ENCODE peak calls at places on chromosomes 13 and 19, in ten cellular contexts. O, U, B, V, J, C, F, S, Y and G are unnamed samples.

GRCh38 chr13:66014757-66015156 is 1215.4 kb downstream of the PCDH9 start:
- DNase-seq in O (no peak), U (no peak), B (no peak), V (no peak), J (no peak), C (no peak), F (no peak), S (no peak), Y (no peak), G (no peak)

GRCh38 chr13:18996627-18997051 is 185.0 kb downstream of the TUBA3C start:
- DNase-seq in O (no peak), U (no peak), B (no peak), V (no peak), J (no peak), C (no peak), F (no peak), S (no peak), Y (no peak), G (no peak)

GRCh38 chr19:2727640-2727944 is 6.4 kb upstream of the DIRAS1 start:
- DNase-seq in O (no peak), U (peak), B (no peak), V (no peak), J (no peak), C (no peak), F (no peak), S (no peak), Y (no peak), G (peak)

GRCh38 chr13:48492123-48493075 is 40.5 kb downstream of the RCBTB2 start:
- DNase-seq in O (peak), U (no peak), B (no peak), V (no peak), J (peak), C (no peak), F (no peak), S (no peak), Y (peak), G (no peak)

GRCh38 chr13:92590503-92590908 is 636.1 kb upstream of the GPC6 start:
- DNase-seq in O (no peak), U (peak), B (no peak), V (no peak), J (no peak), C (no peak), F (peak), S (no peak), Y (no peak), G (peak)

GRCh38 chr13:101406787-101407186 is 9.5 kb downstream of the NALCN start:
- DNase-seq in O (no peak), U (peak), B (no peak), V (no peak), J (no peak), C (no peak), F (no peak), S (no peak), Y (no peak), G (peak)

GRCh38 chr19:3178377-3178972 is at the start of gene S1PR4:
- DNase-seq in O (peak), U (no peak), B (no peak), V (no peak), J (peak), C (no peak), F (no peak), S (no peak), Y (no peak), G (no peak)

GRCh38 chr19:49696865-49697264 is 5.9 kb downstream of the CPT1C start:
- DNase-seq in O (no peak), U (no peak), B (no peak), V (no peak), J (no peak), C (no peak), F (no peak), S (no peak), Y (no peak), G (no peak)

GRCh38 chr19:15812059-15812722 is 3.3 kb downstream of the OR10H1 start:
- DNase-seq in O (no peak), U (peak), B (no peak), V (no peak), J (peak), C (no peak), F (no peak), S (no peak), Y (no peak), G (peak)

GRCh38 chr19:16566161-16566560 is 6.1 kb downstream of the SLC35E1 start:
- DNase-seq in O (no peak), U (no peak), B (no peak), V (no peak), J (peak), C (no peak), F (no peak), S (no peak), Y (no peak), G (no peak)

GRCh38 chr19:4971424-4971793 is 2.5 kb downstream of the KDM4B start:
- DNase-seq in O (peak), U (no peak), B (no peak), V (no peak), J (peak), C (no peak), F (peak), S (peak), Y (no peak), G (peak)

GRCh38 chr19:46355234-46355990 is 8.5 kb downstream of the PPP5C start:
- DNase-seq in O (peak), U (no peak), B (no peak), V (peak), J (no peak), C (no peak), F (no peak), S (no peak), Y (no peak), G (no peak)

GRCh38 chr19:29610574-29611271 is 4.6 kb downstream of the POP4 start:
- DNase-seq in O (peak), U (peak), B (peak), V (peak), J (peak), C (no peak), F (peak), S (peak), Y (peak), G (peak)

GRCh38 chr19:36772341-36773222 is at the start of gene ZNF850:
- DNase-seq in O (peak), U (peak), B (peak), V (peak), J (peak), C (peak), F (peak), S (peak), Y (peak), G (peak)

GRCh38 chr13:32647926-32648325 is 61.7 kb downstream of the PDS5B start:
- DNase-seq in O (no peak), U (no peak), B (no peak), V (peak), J (no peak), C (no peak), F (no peak), S (no peak), Y (no peak), G (no peak)

GRCh38 chr13:20305587-20305986 is 73.5 kb upstream of the GJB6 start:
- DNase-seq in O (no peak), U (no peak), B (no peak), V (no peak), J (no peak), C (no peak), F (no peak), S (no peak), Y (no peak), G (no peak)

GRCh38 chr13:81800433-81800832 is 1459.5 kb upstream of the SPRY2 start:
- DNase-seq in O (no peak), U (no peak), B (no peak), V (no peak), J (no peak), C (no peak), F (no peak), S (no peak), Y (no peak), G (no peak)

GRCh38 chr13:47457631-47458030 is 543.4 kb downstream of the SUCLA2 start:
- DNase-seq in O (no peak), U (peak), B (no peak), V (no peak), J (no peak), C (no peak), F (peak), S (no peak), Y (no peak), G (peak)

GRCh38 chr19:20367811-20368294 is 197.7 kb downstream of the ZNF737 start:
- DNase-seq in O (no peak), U (peak), B (no peak), V (no peak), J (no peak), C (no peak), F (no peak), S (peak), Y (no peak), G (no peak)

GRCh38 chr13:77810430-77810829 is 108.2 kb downstream of the EDNRB start:
- DNase-seq in O (no peak), U (peak), B (no peak), V (no peak), J (no peak), C (no peak), F (peak), S (no peak), Y (no peak), G (peak)

GRCh38 chr13:30224732-30225131 is 82.6 kb downstream of the KATNAL1 start:
- DNase-seq in O (no peak), U (peak), B (no peak), V (no peak), J (no peak), C (no peak), F (peak), S (no peak), Y (no peak), G (peak)

GRCh38 chr13:76004411-76004810 is 368.3 kb downstream of the LMO7 start:
- DNase-seq in O (no peak), U (peak), B (no peak), V (no peak), J (no peak), C (no peak), F (peak), S (no peak), Y (no peak), G (peak)

GRCh38 chr13:70905035-70905434 is 796.8 kb upstream of the KLHL1 start:
- DNase-seq in O (no peak), U (peak), B (no peak), V (no peak), J (no peak), C (no peak), F (peak), S (no peak), Y (no peak), G (no peak)

GRCh38 chr13:99658266-99658991 is 157.2 kb downstream of the TM9SF2 start:
- DNase-seq in O (peak), U (peak), B (no peak), V (peak), J (peak), C (no peak), F (peak), S (peak), Y (no peak), G (no peak)

GRCh38 chr19:33219261-33219812 is 6.3 kb downstream of the SLC7A10 start:
- DNase-seq in O (no peak), U (no peak), B (no peak), V (peak), J (no peak), C (no peak), F (peak), S (no peak), Y (no peak), G (no peak)

GRCh38 chr19:46373573-46374359 is 26.9 kb downstream of the PPP5C start:
- DNase-seq in O (peak), U (peak), B (no peak), V (peak), J (peak), C (peak), F (peak), S (no peak), Y (peak), G (peak)

GRCh38 chr13:77034883-77035282 is 7.9 kb upstream of the FBXL3 start:
- DNase-seq in O (no peak), U (peak), B (no peak), V (no peak), J (no peak), C (no peak), F (peak), S (no peak), Y (no peak), G (peak)

GRCh38 chr13:95524270-95524901 is 28.1 kb upstream of the CLDN10 start:
- DNase-seq in O (no peak), U (peak), B (no peak), V (no peak), J (no peak), C (no peak), F (no peak), S (no peak), Y (no peak), G (peak)

GRCh38 chr13:87872813-87873212 is 201.6 kb downstream of the SLITRK5 start:
- DNase-seq in O (no peak), U (no peak), B (no peak), V (no peak), J (no peak), C (no peak), F (no peak), S (no peak), Y (no peak), G (no peak)

GRCh38 chr19:16637535-16637934 is 9.5 kb upstream of the MED26 start:
- DNase-seq in O (no peak), U (no peak), B (no peak), V (no peak), J (no peak), C (no peak), F (no peak), S (no peak), Y (no peak), G (no peak)

GRCh38 chr13:81988542-81988941 is 1647.6 kb upstream of the SPRY2 start:
- DNase-seq in O (no peak), U (no peak), B (no peak), V (no peak), J (no peak), C (no peak), F (no peak), S (no peak), Y (no peak), G (no peak)

GRCh38 chr19:41895745-41896580 is 13.0 kb downstream of the ARHGEF1 start:
- DNase-seq in O (no peak), U (no peak), B (no peak), V (no peak), J (no peak), C (no peak), F (peak), S (no peak), Y (no peak), G (no peak)

GRCh38 chr13:26377038-26377437 is 123.1 kb downstream of the CDK8 start:
- DNase-seq in O (no peak), U (peak), B (no peak), V (peak), J (no peak), C (no peak), F (peak), S (peak), Y (no peak), G (peak)

GRCh38 chr19:18232540-18233223 is 6.4 kb upstream of the PDE4C start:
- DNase-seq in O (no peak), U (no peak), B (no peak), V (peak), J (no peak), C (no peak), F (no peak), S (no peak), Y (no peak), G (no peak)

DNA sequence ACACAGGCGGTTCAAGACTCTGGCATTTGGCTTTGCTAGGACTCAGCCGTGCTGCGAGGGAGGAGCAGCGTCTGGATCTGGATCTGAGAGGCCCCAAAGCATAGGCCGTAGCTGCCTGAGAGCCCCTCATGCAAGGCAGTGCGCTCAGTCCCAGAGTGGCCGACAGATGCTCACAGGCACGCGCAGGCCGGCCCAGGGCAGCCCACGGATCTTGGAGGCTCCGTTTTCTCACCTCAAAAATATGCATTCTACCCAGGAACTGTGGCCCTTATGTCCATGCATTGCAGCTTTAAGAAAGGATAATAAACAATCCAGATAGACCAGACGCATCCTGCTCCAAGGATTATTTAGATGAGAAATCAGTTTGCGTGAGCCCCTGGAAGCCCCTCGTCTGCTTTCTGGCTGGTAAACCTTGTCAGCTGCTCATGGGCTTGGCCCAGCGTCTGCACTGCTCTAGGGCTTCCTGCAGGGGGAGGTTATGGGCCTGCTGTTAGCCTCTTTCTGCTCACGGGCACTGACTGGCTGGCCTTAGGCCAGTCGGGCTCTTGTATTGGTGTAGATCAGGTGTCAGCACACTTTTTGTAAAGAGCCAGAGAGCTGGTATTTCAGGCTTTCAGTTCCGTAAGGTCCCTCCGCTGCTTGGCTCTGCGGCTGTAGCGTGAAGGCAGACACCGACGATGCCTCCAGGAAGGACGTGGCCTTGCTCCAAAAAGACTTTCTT is 24.2 kb downstream of the TEX29 start:
- DNase-seq in O (no peak), U (no peak), B (no peak), V (no peak), J (no peak), C (no peak), F (peak), S (peak), Y (no peak), G (peak)
- TF ChIP-seq CTCF in O (no peak), U (peak), B (no peak), V (no peak), J (no peak), C (peak), F (peak), S (peak), Y (no peak), G (no peak)

GRCh38 chr13:113035209-113035800 is 66.3 kb downstream of the MCF2L start:
- DNase-seq in O (no peak), U (no peak), B (no peak), V (no peak), J (no peak), C (no peak), F (no peak), S (no peak), Y (no peak), G (no peak)

GRCh38 chr13:113033054-113033453 is 64.0 kb downstream of the MCF2L start:
- DNase-seq in O (no peak), U (no peak), B (no peak), V (no peak), J (no peak), C (no peak), F (no peak), S (no peak), Y (no peak), G (no peak)

GRCh38 chr13:113033498-113033897 is 64.5 kb downstream of the MCF2L start:
- DNase-seq in O (no peak), U (no peak), B (no peak), V (no peak), J (no peak), C (no peak), F (no peak), S (no peak), Y (no peak), G (no peak)

GRCh38 chr13:113036401-113036800 is 67.4 kb downstream of the MCF2L start:
- DNase-seq in O (no peak), U (no peak), B (no peak), V (no peak), J (no peak), C (no peak), F (no peak), S (no peak), Y (no peak), G (no peak)

GRCh38 chr13:113034451-113035208 is 65.6 kb downstream of the MCF2L start:
- DNase-seq in O (no peak), U (no peak), B (no peak), V (peak), J (peak), C (no peak), F (peak), S (peak), Y (no peak), G (peak)
- TF ChIP-seq CTCF in O (peak), U (peak), B (no peak), V (no peak), J (peak), C (peak), F (peak), S (peak), Y (peak), G (peak)

GRCh38 chr13:55230570-55230908 is 1910.2 kb upstream of the PRR20A start:
- DNase-seq in O (no peak), U (no peak), B (no peak), V (no peak), J (no peak), C (no peak), F (no peak), S (no peak), Y (no peak), G (peak)
- TF ChIP-seq CTCF in O (no peak), U (no peak), B (no peak), V (no peak), J (no peak), C (no peak), F (no peak), S (no peak), Y (no peak), G (no peak)

DNA sequence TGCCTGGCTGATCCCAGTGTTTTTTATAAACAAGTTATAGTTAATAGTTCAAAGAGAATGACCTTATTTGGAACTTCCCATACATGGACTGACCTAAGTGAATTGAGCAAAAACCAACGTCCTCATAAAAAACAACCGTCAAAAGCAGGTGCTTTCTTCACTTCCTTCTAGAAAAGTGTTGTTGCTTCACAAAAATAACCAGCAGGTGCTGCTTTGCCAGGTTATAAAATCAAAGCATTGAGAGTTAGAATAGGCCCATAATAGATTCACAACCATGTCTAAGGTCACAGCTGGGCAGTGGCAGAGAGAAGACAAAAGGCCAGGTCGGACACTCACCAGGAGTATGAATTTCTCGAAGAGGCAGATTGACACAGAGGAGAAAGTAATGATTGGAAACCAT is 9.5 kb downstream of the RUBCNL start:
- DNase-seq in O (no peak), U (no peak), B (no peak), V (no peak), J (no peak), C (no peak), F (no peak), S (no peak), Y (no peak), G (no peak)
- TF ChIP-seq CTCF in O (peak), U (no peak), B (no peak), V (no peak), J (peak), C (no peak), F (no peak), S (no peak), Y (no peak), G (no peak)

GRCh38 chr13:110643768-110644421 is 28.6 kb downstream of the NAXD start:
- DNase-seq in O (no peak), U (no peak), B (no peak), V (no peak), J (no peak), C (no peak), F (no peak), S (no peak), Y (no peak), G (no peak)

GRCh38 chr13:110643324-110643723 is 28.0 kb downstream of the NAXD start:
- DNase-seq in O (no peak), U (no peak), B (no peak), V (no peak), J (no peak), C (no peak), F (no peak), S (no peak), Y (no peak), G (no peak)

GRCh38 chr13:110645750-110646149 is 30.4 kb downstream of the NAXD start:
- DNase-seq in O (no peak), U (no peak), B (no peak), V (no peak), J (no peak), C (no peak), F (no peak), S (no peak), Y (no peak), G (no peak)

GRCh38 chr13:110646442-110647364 is 31.4 kb downstream of the NAXD start:
- DNase-seq in O (no peak), U (no peak), B (no peak), V (no peak), J (no peak), C (no peak), F (no peak), S (no peak), Y (no peak), G (no peak)

GRCh38 chr13:110644892-110645521 is 29.7 kb downstream of the NAXD start:
- DNase-seq in O (peak), U (peak), B (no peak), V (no peak), J (peak), C (peak), F (peak), S (peak), Y (no peak), G (no peak)
- TF ChIP-seq CTCF in O (peak), U (peak), B (no peak), V (no peak), J (peak), C (peak), F (peak), S (peak), Y (peak), G (no peak)